ENCODE peak calls at places on chromosomes 16 and 17, in seven cellular contexts. One of them, this sample, is unnamed.

GRCh38 chr17:60525347-60525623 is 757 bp downstream of the APPBP2 start:
- DNase-seq in HTR-8/SVneo: no peak
- DNase-seq in NCI-H1694 treated with DMSO at 0.1 percent for 48 hours: no peak
- DNase-seq in NCI-H446: no peak
- DNase-seq in lung: no peak
- DNase-seq in EL: no peak
- DNase-seq in NCI-H1105: no peak
- DNase-seq in this sample: no peak

GRCh38 chr16:48608871-48609452 is 1.0 kb downstream of the N4BP1 start:
- DNase-seq in HTR-8/SVneo: no peak
- DNase-seq in NCI-H1694 treated with DMSO at 0.1 percent for 48 hours: peak; percentile 3
- DNase-seq in NCI-H446: no peak
- DNase-seq in lung: no peak
- DNase-seq in EL: no peak
- DNase-seq in NCI-H1105: no peak
- DNase-seq in this sample: no peak

GRCh38 chr16:68373528-68374250 is 62.9 kb downstream of the PRMT7 start:
- DNase-seq in HTR-8/SVneo: no peak
- DNase-seq in NCI-H1694 treated with DMSO at 0.1 percent for 48 hours: no peak
- DNase-seq in NCI-H446: no peak
- DNase-seq in lung: no peak
- DNase-seq in EL: no peak
- DNase-seq in NCI-H1105: no peak
- DNase-seq in this sample: no peak

GRCh38 chr17:59561042-59561441 is 4.4 kb upstream of the DHX40 start:
- DNase-seq in HTR-8/SVneo: no peak
- DNase-seq in NCI-H1694 treated with DMSO at 0.1 percent for 48 hours: peak; percentile 20
- DNase-seq in NCI-H446: no peak
- DNase-seq in lung: no peak
- DNase-seq in EL: peak; percentile 45
- DNase-seq in NCI-H1105: no peak
- DNase-seq in this sample: peak; percentile 47

GRCh38 chr16:35431829-35432663 is 1972.6 kb downstream of the TP53TG3F start:
- DNase-seq in HTR-8/SVneo: no peak
- DNase-seq in NCI-H1694 treated with DMSO at 0.1 percent for 48 hours: peak; percentile 2
- DNase-seq in NCI-H446: no peak
- DNase-seq in lung: no peak
- DNase-seq in EL: no peak
- DNase-seq in NCI-H1105: no peak
- DNase-seq in this sample: peak; percentile 47

GRCh38 chr16:49281843-49282642 is 405 bp upstream of the CBLN1 start:
- DNase-seq in HTR-8/SVneo: no peak
- DNase-seq in NCI-H1694 treated with DMSO at 0.1 percent for 48 hours: peak; percentile 81
- DNase-seq in NCI-H446: peak; percentile 48
- DNase-seq in lung: peak; percentile 82
- DNase-seq in EL: peak; percentile 20
- DNase-seq in NCI-H1105: peak; percentile 99
- DNase-seq in this sample: no peak

GRCh38 chr17:81247339-81247990 is 8.3 kb downstream of the NDUFAF8 start:
- DNase-seq in HTR-8/SVneo: no peak
- DNase-seq in NCI-H1694 treated with DMSO at 0.1 percent for 48 hours: no peak
- DNase-seq in NCI-H446: no peak
- DNase-seq in lung: no peak
- DNase-seq in EL: no peak
- DNase-seq in NCI-H1105: no peak
- DNase-seq in this sample: no peak

GRCh38 chr16:48611329-48612137 is 1.6 kb upstream of the N4BP1 start:
- DNase-seq in HTR-8/SVneo: no peak
- DNase-seq in NCI-H1694 treated with DMSO at 0.1 percent for 48 hours: peak; percentile 7
- DNase-seq in NCI-H446: no peak
- DNase-seq in lung: no peak
- DNase-seq in EL: no peak
- DNase-seq in NCI-H1105: no peak
- DNase-seq in this sample: no peak

GRCh38 chr17:70314506-70314905 is 145.2 kb downstream of the KCNJ2 start:
- DNase-seq in HTR-8/SVneo: no peak
- DNase-seq in NCI-H1694 treated with DMSO at 0.1 percent for 48 hours: no peak
- DNase-seq in NCI-H446: no peak
- DNase-seq in lung: no peak
- DNase-seq in EL: peak; percentile 3
- DNase-seq in NCI-H1105: no peak
- DNase-seq in this sample: no peak

GRCh38 chr16:3881499-3881995 is 1.0 kb upstream of the CREBBP start:
- DNase-seq in HTR-8/SVneo: no peak
- DNase-seq in NCI-H1694 treated with DMSO at 0.1 percent for 48 hours: no peak
- DNase-seq in NCI-H446: no peak
- DNase-seq in lung: no peak
- DNase-seq in EL: no peak
- DNase-seq in NCI-H1105: no peak
- DNase-seq in this sample: no peak

GRCh38 chr17:17536702-17537101 is 40.5 kb upstream of the RASD1 start:
- DNase-seq in HTR-8/SVneo: no peak
- DNase-seq in NCI-H1694 treated with DMSO at 0.1 percent for 48 hours: no peak
- DNase-seq in NCI-H446: no peak
- DNase-seq in lung: no peak
- DNase-seq in EL: no peak
- DNase-seq in NCI-H1105: no peak
- DNase-seq in this sample: no peak

GRCh38 chr17:34318474-34318873 is 761 bp upstream of the CCL8 start:
- DNase-seq in HTR-8/SVneo: no peak
- DNase-seq in NCI-H1694 treated with DMSO at 0.1 percent for 48 hours: no peak
- DNase-seq in NCI-H446: no peak
- DNase-seq in lung: no peak
- DNase-seq in EL: no peak
- DNase-seq in NCI-H1105: no peak
- DNase-seq in this sample: peak; percentile 9

This sample was measured in ACHN.